ENCODE peak calls at places on chromosomes 5 and 9, in six cellular contexts. J is heart left ventricle, F is upper lobe of left lung, M is HepG2, N is IMR-90, R is right lobe of liver. S is an unnamed sample.

GRCh38 chr9:6565312-6565711 is 80.2 kb downstream of the GLDC start:
- ATAC-seq in J (no peak), F (no peak), M (no peak), N (no peak), R (no peak), S (no peak)

GRCh38 chr5:153672347-153673090 is 182.0 kb downstream of the GRIA1 start:
- ATAC-seq in J (peak; percentile 86), F (no peak), M (no peak), N (no peak), R (peak; percentile 32), S (no peak)

GRCh38 chr5:25955337-25955736 is 1083.0 kb downstream of the CDH9 start:
- ATAC-seq in J (no peak), F (no peak), M (no peak), N (no peak), R (no peak), S (no peak)

GRCh38 chr5:67211926-67212325 is 15.3 kb upstream of the CD180 start:
- ATAC-seq in J (no peak), F (no peak), M (no peak), N (peak; percentile 65), R (no peak), S (no peak)

GRCh38 chr5:76972670-76973069 is 19.8 kb downstream of the CRHBP start:
- ATAC-seq in J (no peak), F (no peak), M (no peak), N (no peak), R (no peak), S (no peak)

GRCh38 chr5:170330568-170331054 is 33.0 kb upstream of the LCP2 start:
- ATAC-seq in J (peak; percentile 4), F (no peak), M (no peak), N (no peak), R (no peak), S (peak; percentile 6)

GRCh38 chr5:154166901-154167791 is 23.4 kb upstream of the GALNT10 start:
- ATAC-seq in J (no peak), F (no peak), M (no peak), N (no peak), R (no peak), S (no peak)

GRCh38 chr9:98778711-98779530 is 17.4 kb downstream of the ANKS6 start:
- ATAC-seq in J (no peak), F (peak; percentile 57), M (peak; percentile 97), N (no peak), R (no peak), S (no peak)

GRCh38 chr9:131043097-131043496 is 34.1 kb downstream of the LAMC3 start:
- ATAC-seq in J (no peak), F (no peak), M (no peak), N (no peak), R (no peak), S (no peak)

GRCh38 chr5:56479701-56480304 is 246.7 kb upstream of the ANKRD55 start:
- ATAC-seq in J (peak; percentile 1), F (no peak), M (no peak), N (no peak), R (no peak), S (no peak)

GRCh38 chr5:43203373-43203772 is 11.3 kb downstream of the NIM1K start:
- ATAC-seq in J (no peak), F (no peak), M (no peak), N (no peak), R (no peak), S (no peak)

GRCh38 chr5:42772265-42772993 is 15.8 kb downstream of the CCDC152 start:
- ATAC-seq in J (no peak), F (no peak), M (no peak), N (no peak), R (no peak), S (no peak)

GRCh38 chr5:168121138-168121494 is 170.3 kb upstream of the WWC1 start:
- ATAC-seq in J (peak; percentile 72), F (no peak), M (no peak), N (no peak), R (no peak), S (no peak)

GRCh38 chr9:17005085-17005484 is 129.8 kb upstream of the CNTLN start:
- ATAC-seq in J (peak; percentile 81), F (no peak), M (peak; percentile 97), N (peak; percentile 98), R (peak; percentile 88), S (peak; percentile 72)

GRCh38 chr5:177300236-177300880 is 3.2 kb downstream of the RAB24 start:
- ATAC-seq in J (peak; percentile 25), F (peak; percentile 39), M (no peak), N (peak; percentile 58), R (peak; percentile 22), S (peak; percentile 48)

GRCh38 chr5:83026507-83026906 is 50.7 kb downstream of the TMEM167A start:
- ATAC-seq in J (no peak), F (no peak), M (no peak), N (no peak), R (no peak), S (no peak)

GRCh38 chr5:160280384-160281090 is 31.8 kb downstream of the CCNJL start:
- ATAC-seq in J (no peak), F (no peak), M (no peak), N (no peak), R (no peak), S (no peak)

GRCh38 chr5:153816870-153817269 is 221.8 kb downstream of the FAM114A2 start:
- ATAC-seq in J (no peak), F (no peak), M (no peak), N (no peak), R (no peak), S (no peak)

GRCh38 chr9:20570756-20571155 is 51.5 kb downstream of the MLLT3 start:
- ATAC-seq in J (peak; percentile 61), F (no peak), M (peak; percentile 73), N (peak; percentile 94), R (no peak), S (peak; percentile 57)

GRCh38 chr9:79745752-79746336 is 174.1 kb downstream of the TLE4 start:
- ATAC-seq in J (no peak), F (no peak), M (no peak), N (no peak), R (no peak), S (no peak)

GRCh38 chr5:143262393-143263174 is 140.9 kb downstream of the NR3C1 start:
- ATAC-seq in J (peak; percentile 57), F (peak; percentile 55), M (no peak), N (peak; percentile 86), R (no peak), S (peak; percentile 77)

GRCh38 chr9:120757268-120757900 is 35.8 kb downstream of the FBXW2 start:
- ATAC-seq in J (no peak), F (no peak), M (no peak), N (no peak), R (no peak), S (no peak)

GRCh38 chr5:116492776-116493175 is 81.8 kb downstream of the SEMA6A start:
- ATAC-seq in J (peak; percentile 96), F (no peak), M (no peak), N (no peak), R (no peak), S (no peak)

DNA sequence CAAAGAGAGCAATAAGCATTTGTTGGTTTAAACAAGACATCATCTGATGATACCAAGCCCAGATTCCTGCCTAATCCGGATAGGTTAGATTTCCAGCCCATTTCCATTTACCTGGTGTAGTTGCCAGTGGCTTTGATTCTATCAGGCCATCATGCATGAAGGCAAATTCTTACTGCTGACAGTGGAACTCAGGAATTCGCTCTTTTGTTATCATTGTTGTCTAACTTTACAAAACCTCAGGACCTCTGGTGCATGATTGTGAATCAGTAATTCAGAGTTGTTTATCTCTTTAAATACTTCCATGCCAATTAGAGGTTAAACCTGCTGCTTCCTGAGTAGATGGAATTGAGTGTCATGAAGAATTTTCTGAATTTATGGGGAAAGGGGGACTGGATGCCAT is 76.5 kb downstream of the C9orf152 start:
- ATAC-seq in J (no peak), F (no peak), M (no peak), N (peak; percentile 6), R (no peak), S (no peak)
- TF ChIP-seq POLR2A in J (no peak), F (no peak), M (no peak), N (no peak), R (no peak), S (no peak)

GRCh38 chr9:71490810-71491209 is 277.5 kb downstream of the CEMIP2 start:
- ATAC-seq in J (no peak), F (peak; percentile 30), M (peak; percentile 45), N (no peak), R (peak; percentile 59), S (no peak)
- TF ChIP-seq CTCF in J (peak; percentile 20), F (no peak), M (peak; percentile 21), N (no peak), R (peak; percentile 54), S (no peak)

GRCh38 chr9:133788045-133788818 is 50.1 kb upstream of the SARDH start:
- ATAC-seq in J (no peak), F (no peak), M (no peak), N (no peak), R (no peak), S (no peak)
- TF ChIP-seq POLR2A in J (no peak), F (no peak), M (no peak), N (no peak), R (no peak), S (no peak)

GRCh38 chr9:112665347-112665746 is 52.6 kb downstream of the INIP start:
- ATAC-seq in J (no peak), F (no peak), M (no peak), N (no peak), R (peak; percentile 28), S (no peak)
- TF ChIP-seq CTCF in J (peak; percentile 8), F (no peak), M (peak; percentile 51), N (peak; percentile 49), R (peak; percentile 24), S (peak; percentile 11)

DNA sequence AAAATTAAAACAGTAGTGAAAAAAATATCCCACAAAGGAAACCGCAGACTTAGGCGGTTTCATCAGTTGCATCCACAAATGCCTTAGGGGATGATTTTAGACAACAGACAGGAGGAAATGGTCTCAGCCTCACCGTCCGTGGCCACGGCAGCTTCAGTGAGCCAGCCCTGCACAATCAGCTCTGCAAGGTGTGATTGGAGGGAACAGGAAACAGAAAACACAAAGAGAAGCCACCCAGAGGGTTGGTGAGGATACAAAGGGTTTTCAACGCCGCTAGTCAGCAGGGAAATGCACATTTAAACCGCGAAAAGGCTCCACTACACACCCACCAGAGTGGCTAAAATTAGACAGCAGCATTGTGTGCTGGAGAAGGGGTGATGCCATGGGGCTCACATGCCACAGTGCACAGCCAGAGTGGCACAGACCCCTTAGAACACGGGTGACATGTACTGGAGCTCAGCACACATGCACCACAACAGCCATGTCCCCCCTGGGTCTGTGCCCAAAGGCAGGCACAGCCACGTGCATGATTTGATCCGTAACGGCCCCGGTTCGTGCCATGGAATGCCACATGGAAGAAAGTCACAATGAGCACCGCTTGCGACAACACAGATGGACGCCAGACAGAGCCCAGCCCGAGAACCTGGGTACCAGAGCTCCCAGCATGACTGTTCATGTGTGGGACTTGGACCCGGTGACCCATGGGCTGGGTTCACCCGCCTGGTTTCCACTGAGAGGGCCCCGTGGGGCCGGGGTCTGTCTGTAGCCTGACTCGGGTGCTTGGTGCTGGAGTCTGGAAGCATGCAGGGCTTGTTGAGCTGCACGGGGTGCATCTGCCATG is 18.3 kb upstream of the TERT start:
- ATAC-seq in J (no peak), F (no peak), M (no peak), N (no peak), R (no peak), S (no peak)
- TF ChIP-seq POLR2A in J (no peak), F (no peak), M (no peak), N (no peak), R (no peak), S (no peak)

S was measured in gastroesophageal sphincter.